ENCODE peak calls at places on chromosomes 5 and 9, in eight cellular contexts. D is neuronal stem cell; Z is substantia nigra; E is mesenchymal stem cell; P is CD4-positive, alpha-beta T cell; C is dorsolateral prefrontal cortex; M is ovary; Q is CD8-positive, alpha-beta memory T cell. L is an unnamed sample.

GRCh38 chr5:145619806-145620205 is 215.3 kb downstream of the PRELID2 start:
- DNase-seq in D (no peak), Z (no peak), E (peak; percentile 5), P (no peak), C (no peak), M (no peak), Q (no peak), L (no peak)

GRCh38 chr5:6411141-6411540 is 32.8 kb upstream of the MED10 start:
- DNase-seq in D (no peak), Z (no peak), E (no peak), P (no peak), C (no peak), M (no peak), Q (no peak), L (no peak)

GRCh38 chr9:130451509-130452388 is 7.0 kb downstream of the ASS1 start:
- DNase-seq in D (no peak), Z (no peak), E (peak; percentile 87), P (no peak), C (peak; percentile 67), M (peak; percentile 98), Q (no peak), L (peak; percentile 95)

GRCh38 chr9:68704804-68705635 is at the start of gene PIP5K1B:
- DNase-seq in D (peak; percentile 71), Z (peak; percentile 32), E (peak; percentile 54), P (peak; percentile 12), C (peak; percentile 73), M (peak; percentile 47), Q (no peak), L (peak; percentile 76)

GRCh38 chr5:157143127-157143959 is 678 bp upstream of the MED7 start:
- DNase-seq in D (no peak), Z (peak; percentile 26), E (no peak), P (peak; percentile 42), C (peak; percentile 45), M (peak; percentile 63), Q (peak; percentile 47), L (no peak)

GRCh38 chr9:117138257-117138656 is 276.6 kb downstream of the ASTN2 start:
- DNase-seq in D (no peak), Z (no peak), E (no peak), P (no peak), C (no peak), M (no peak), Q (no peak), L (no peak)

GRCh38 chr5:151082976-151083651 is 2.3 kb upstream of the TNIP1 start:
- DNase-seq in D (no peak), Z (no peak), E (peak; percentile 50), P (peak; percentile 35), C (no peak), M (no peak), Q (peak; percentile 49), L (peak; percentile 95)

GRCh38 chr9:77440057-77440456 is 208.1 kb downstream of the GNA14 start:
- DNase-seq in D (no peak), Z (peak; percentile 20), E (no peak), P (no peak), C (peak; percentile 64), M (no peak), Q (no peak), L (no peak)

GRCh38 chr9:16074962-16075361 is 522.1 kb downstream of the CCDC171 start:
- DNase-seq in D (no peak), Z (no peak), E (no peak), P (no peak), C (no peak), M (no peak), Q (no peak), L (no peak)

GRCh38 chr5:76082790-76083554 is at the start of gene SV2C:
- DNase-seq in D (peak; percentile 47), Z (no peak), E (peak; percentile 18), P (no peak), C (no peak), M (peak; percentile 31), Q (no peak), L (no peak)

GRCh38 chr9:89483592-89484474 is 14.1 kb downstream of the SEMA4D start:
- DNase-seq in D (no peak), Z (peak; percentile 24), E (no peak), P (peak; percentile 72), C (peak; percentile 60), M (no peak), Q (peak; percentile 68), L (no peak)

GRCh38 chr5:151267481-151268275 is 14.7 kb downstream of the GM2A start:
- DNase-seq in D (no peak), Z (no peak), E (no peak), P (no peak), C (no peak), M (no peak), Q (no peak), L (no peak)

GRCh38 chr9:107653263-107653821 is 163.8 kb upstream of the KLF4 start:
- DNase-seq in D (no peak), Z (no peak), E (no peak), P (no peak), C (no peak), M (no peak), Q (no peak), L (no peak)

GRCh38 chr9:26261503-26262330 is 583.5 kb upstream of the TUSC1 start:
- DNase-seq in D (no peak), Z (no peak), E (peak; percentile 89), P (no peak), C (no peak), M (no peak), Q (no peak), L (no peak)

GRCh38 chr5:35785601-35786085 is 71.0 kb upstream of the IL7R start:
- DNase-seq in D (no peak), Z (no peak), E (peak; percentile 18), P (peak; percentile 15), C (no peak), M (no peak), Q (no peak), L (no peak)

DNA sequence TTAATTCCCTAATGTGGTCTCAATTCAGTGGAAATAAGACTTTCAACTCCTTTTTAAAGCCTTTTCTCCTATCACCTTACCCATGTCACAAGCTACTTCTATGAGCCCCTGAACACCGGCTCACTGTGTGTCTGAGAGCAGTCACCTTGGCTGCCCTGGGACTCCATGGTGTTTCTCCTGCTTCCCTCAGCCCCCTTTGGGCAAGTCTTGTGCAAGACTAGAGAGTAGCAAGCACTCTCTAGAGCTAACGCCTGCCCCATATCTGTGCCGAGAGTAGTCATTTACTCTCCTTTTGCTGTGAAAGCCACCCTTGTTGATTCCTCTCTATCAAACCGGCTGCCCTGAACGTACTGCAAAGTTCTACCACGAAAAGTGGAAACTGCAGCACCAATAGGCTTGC is 77.9 kb upstream of the DAB2 start:
- DNase-seq in D (no peak), Z (no peak), E (no peak), P (no peak), C (no peak), M (no peak), Q (no peak), L (no peak)
- H3K27ac ChIP-seq in D (no peak overlapping the region), Z (no peak overlapping the region), E (peak overlapping the region; percentile 97), P (no peak overlapping the region), C (no peak overlapping the region), M (no peak overlapping the region), Q (no peak overlapping the region), L (peak overlapping the region; percentile 73)

GRCh38 chr5:37806016-37806415 is 33.8 kb downstream of the GDNF start:
- DNase-seq in D (no peak), Z (no peak), E (no peak), P (no peak), C (no peak), M (no peak), Q (no peak), L (no peak)

GRCh38 chr5:37807015-37807414 is 32.8 kb downstream of the GDNF start:
- DNase-seq in D (no peak), Z (no peak), E (no peak), P (no peak), C (no peak), M (no peak), Q (no peak), L (no peak)

GRCh38 chr5:37801521-37801920 is 38.3 kb downstream of the GDNF start:
- DNase-seq in D (no peak), Z (no peak), E (no peak), P (no peak), C (no peak), M (no peak), Q (no peak), L (no peak)

GRCh38 chr5:37803487-37803886 is 36.4 kb downstream of the GDNF start:
- DNase-seq in D (no peak), Z (no peak), E (no peak), P (no peak), C (no peak), M (no peak), Q (no peak), L (no peak)

GRCh38 chr5:37804401-37804800 is 35.4 kb downstream of the GDNF start:
- DNase-seq in D (no peak), Z (no peak), E (no peak), P (no peak), C (no peak), M (no peak), Q (no peak), L (no peak)
- H3K27ac ChIP-seq in D (no peak overlapping the region), Z (no peak overlapping the region), E (no peak overlapping the region), P (no peak overlapping the region), C (no peak overlapping the region), M (no peak overlapping the region), Q (no peak overlapping the region), L (no peak overlapping the region)

DNA sequence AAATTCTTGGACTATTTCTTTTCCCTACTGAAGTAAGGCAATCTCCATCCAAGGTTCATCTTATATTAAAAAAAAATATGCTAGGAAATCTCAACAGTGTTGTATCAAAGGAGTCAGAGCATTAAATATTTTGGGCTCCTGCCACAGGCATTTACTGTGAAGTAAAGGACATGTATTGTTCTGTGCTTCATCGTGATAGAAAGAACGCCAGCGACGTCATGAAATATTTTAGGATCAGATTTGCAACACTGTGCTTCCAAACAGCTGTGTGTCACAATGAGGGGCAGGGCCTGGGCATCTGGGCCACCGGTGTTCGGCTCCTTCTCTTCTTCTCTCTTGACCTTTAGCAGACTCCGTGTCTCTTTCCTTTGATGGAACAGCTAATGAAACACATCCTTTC is 17.8 kb upstream of the TNC start:
- DNase-seq in D (no peak), Z (no peak), E (peak; percentile 42), P (no peak), C (no peak), M (no peak), Q (no peak), L (no peak)
- H3K27ac ChIP-seq in D (no peak overlapping the region), Z (no peak overlapping the region), E (no peak overlapping the region), P (no peak overlapping the region), C (no peak overlapping the region), M (no peak overlapping the region), Q (no peak overlapping the region), L (no peak overlapping the region)

GRCh38 chr5:14246350-14247053 is 103.4 kb downstream of the TRIO start:
- DNase-seq in D (no peak), Z (no peak), E (no peak), P (no peak), C (no peak), M (no peak), Q (no peak), L (no peak)

GRCh38 chr5:14245526-14245925 is 102.4 kb downstream of the TRIO start:
- DNase-seq in D (no peak), Z (no peak), E (no peak), P (no peak), C (no peak), M (no peak), Q (no peak), L (no peak)

GRCh38 chr5:14243768-14244167 is 100.6 kb downstream of the TRIO start:
- DNase-seq in D (no peak), Z (no peak), E (no peak), P (no peak), C (no peak), M (no peak), Q (no peak), L (no peak)

GRCh38 chr5:14242871-14243383 is 99.8 kb downstream of the TRIO start:
- DNase-seq in D (no peak), Z (no peak), E (no peak), P (no peak), C (no peak), M (no peak), Q (no peak), L (no peak)

GRCh38 chr5:14244721-14245518 is 101.8 kb downstream of the TRIO start:
- DNase-seq in D (no peak), Z (no peak), E (no peak), P (no peak), C (no peak), M (no peak), Q (no peak), L (no peak)
- H3K27ac ChIP-seq in D (no peak overlapping the region), Z (no peak overlapping the region), E (peak overlapping the region; percentile 7), P (no peak overlapping the region), C (no peak overlapping the region), M (no peak overlapping the region), Q (no peak overlapping the region), L (no peak overlapping the region)